ENCODE peak calls at places on chromosomes 12 and 14, in six cellular contexts. One of them, this sample, is unnamed.

GRCh38 chr12:31620311-31620710 is 29.4 kb upstream of the DENND5B start:
- DNase-seq in IMR-90: peak
- DNase-seq in neuronal stem cell: no peak
- DNase-seq in H1: no peak
- DNase-seq in H9: no peak
- DNase-seq in mesenchymal stem cell: no peak
- DNase-seq in this sample: no peak

GRCh38 chr14:72920008-72920407 is 6.3 kb upstream of the DCAF4 start:
- DNase-seq in IMR-90: no peak
- DNase-seq in neuronal stem cell: no peak
- DNase-seq in H1: no peak
- DNase-seq in H9: no peak
- DNase-seq in mesenchymal stem cell: no peak
- DNase-seq in this sample: no peak

GRCh38 chr14:94797887-94798286 is 28.0 kb upstream of the GSC start:
- DNase-seq in IMR-90: no peak
- DNase-seq in neuronal stem cell: no peak
- DNase-seq in H1: no peak
- DNase-seq in H9: no peak
- DNase-seq in mesenchymal stem cell: no peak
- DNase-seq in this sample: no peak

GRCh38 chr14:102249041-102249440 is 55.9 kb downstream of the MOK start:
- DNase-seq in IMR-90: peak
- DNase-seq in neuronal stem cell: no peak
- DNase-seq in H1: no peak
- DNase-seq in H9: no peak
- DNase-seq in mesenchymal stem cell: peak
- DNase-seq in this sample: no peak

GRCh38 chr12:1064317-1064716 is 73.3 kb downstream of the ERC1 start:
- DNase-seq in IMR-90: no peak
- DNase-seq in neuronal stem cell: no peak
- DNase-seq in H1: no peak
- DNase-seq in H9: no peak
- DNase-seq in mesenchymal stem cell: no peak
- DNase-seq in this sample: no peak

GRCh38 chr14:49051328-49052060 is 534.7 kb downstream of the RPS29 start:
- DNase-seq in IMR-90: peak
- DNase-seq in neuronal stem cell: no peak
- DNase-seq in H1: no peak
- DNase-seq in H9: no peak
- DNase-seq in mesenchymal stem cell: peak
- DNase-seq in this sample: no peak

GRCh38 chr12:71664411-71665108 is 459 bp downstream of the THAP2 start:
- DNase-seq in IMR-90: peak
- DNase-seq in neuronal stem cell: no peak
- DNase-seq in H1: no peak
- DNase-seq in H9: no peak
- DNase-seq in mesenchymal stem cell: no peak
- DNase-seq in this sample: peak

GRCh38 chr12:1791104-1791927 is 29.0 kb upstream of the LRTM2 start:
- DNase-seq in IMR-90: peak
- DNase-seq in neuronal stem cell: no peak
- DNase-seq in H1: no peak
- DNase-seq in H9: no peak
- DNase-seq in mesenchymal stem cell: peak
- DNase-seq in this sample: peak

GRCh38 chr12:1350934-1351240 is 243.5 kb downstream of the FBXL14 start:
- DNase-seq in IMR-90: no peak
- DNase-seq in neuronal stem cell: no peak
- DNase-seq in H1: no peak
- DNase-seq in H9: no peak
- DNase-seq in mesenchymal stem cell: no peak
- DNase-seq in this sample: no peak

GRCh38 chr14:52117433-52117832 is 48.6 kb upstream of the NID2 start:
- DNase-seq in IMR-90: peak
- DNase-seq in neuronal stem cell: no peak
- DNase-seq in H1: no peak
- DNase-seq in H9: no peak
- DNase-seq in mesenchymal stem cell: no peak
- DNase-seq in this sample: peak

GRCh38 chr12:64900540-64900939 is 76.1 kb downstream of the TBC1D30 start:
- DNase-seq in IMR-90: peak
- DNase-seq in neuronal stem cell: no peak
- DNase-seq in H1: no peak
- DNase-seq in H9: no peak
- DNase-seq in mesenchymal stem cell: no peak
- DNase-seq in this sample: no peak

GRCh38 chr12:22103418-22103817 is 57.4 kb downstream of the CMAS start:
- DNase-seq in IMR-90: no peak
- DNase-seq in neuronal stem cell: no peak
- DNase-seq in H1: no peak
- DNase-seq in H9: no peak
- DNase-seq in mesenchymal stem cell: no peak
- DNase-seq in this sample: no peak

GRCh38 chr14:104880584-104881210 is 15.6 kb downstream of the CEP170B start:
- DNase-seq in IMR-90: no peak
- DNase-seq in neuronal stem cell: no peak
- DNase-seq in H1: no peak
- DNase-seq in H9: no peak
- DNase-seq in mesenchymal stem cell: no peak
- DNase-seq in this sample: no peak

DNA sequence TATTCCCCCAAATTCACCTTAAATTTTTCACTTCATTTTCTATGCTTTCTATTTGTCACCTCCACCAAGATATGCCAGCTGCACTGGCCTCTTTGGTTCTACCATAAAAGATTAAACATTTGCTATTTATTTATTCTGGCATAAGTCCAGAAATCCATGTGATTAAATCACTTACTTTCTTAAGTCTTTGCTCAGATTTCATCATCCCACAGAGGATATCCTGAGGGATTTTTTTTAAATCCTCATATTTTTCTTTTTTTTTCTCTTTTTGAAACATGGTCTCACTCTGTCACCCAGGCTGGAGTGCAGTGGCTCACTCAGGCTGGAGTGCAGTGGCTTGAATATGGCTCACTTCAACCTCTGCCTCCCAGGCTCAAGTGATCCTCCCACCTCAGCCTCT is 645.5 kb upstream of the ATXN7L3B start:
- DNase-seq in IMR-90: no peak
- DNase-seq in neuronal stem cell: no peak
- DNase-seq in H1: no peak
- DNase-seq in H9: no peak
- DNase-seq in mesenchymal stem cell: peak
- DNase-seq in this sample: no peak
- H3K14ac ChIP-seq in IMR-90: no peak
- H3K14ac ChIP-seq in neuronal stem cell: no peak
- H3K14ac ChIP-seq in H1: no peak
- H3K14ac ChIP-seq in H9: no peak
- H3K14ac ChIP-seq in mesenchymal stem cell: no peak
- H3K14ac ChIP-seq in this sample: no peak

GRCh38 chr14:21911877-21912276 is 238.3 kb upstream of the OR4E1 start:
- DNase-seq in IMR-90: no peak
- DNase-seq in neuronal stem cell: no peak
- DNase-seq in H1: no peak
- DNase-seq in H9: no peak
- DNase-seq in mesenchymal stem cell: no peak
- DNase-seq in this sample: no peak
- H3K14ac ChIP-seq in IMR-90: no peak
- H3K14ac ChIP-seq in neuronal stem cell: no peak
- H3K14ac ChIP-seq in H1: no peak
- H3K14ac ChIP-seq in H9: no peak
- H3K14ac ChIP-seq in mesenchymal stem cell: no peak
- H3K14ac ChIP-seq in this sample: no peak

DNA sequence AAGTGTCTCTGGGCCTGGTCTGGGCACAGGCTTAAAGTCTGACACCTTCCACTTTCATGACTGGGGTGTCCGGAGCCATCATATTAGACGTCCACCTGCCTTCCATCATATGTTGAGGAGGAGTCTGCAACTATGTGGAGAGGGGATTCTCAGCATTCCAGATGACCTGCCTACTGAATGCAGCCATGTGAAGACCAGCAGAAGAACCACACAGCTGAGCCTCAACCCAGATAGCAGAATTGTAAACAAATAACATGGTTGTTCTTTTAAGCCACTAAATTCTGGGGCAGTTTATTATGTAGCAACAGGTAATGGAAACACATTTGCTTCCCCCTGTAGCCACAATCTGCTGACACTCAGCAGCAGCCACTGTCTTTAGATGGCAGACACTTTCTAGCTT is 4.0 kb upstream of the SLC15A4 start:
- DNase-seq in IMR-90: no peak
- DNase-seq in neuronal stem cell: no peak
- DNase-seq in H1: no peak
- DNase-seq in H9: no peak
- DNase-seq in mesenchymal stem cell: no peak
- DNase-seq in this sample: no peak
- H3K14ac ChIP-seq in IMR-90: no peak
- H3K14ac ChIP-seq in neuronal stem cell: no peak
- H3K14ac ChIP-seq in H1: no peak
- H3K14ac ChIP-seq in H9: no peak
- H3K14ac ChIP-seq in mesenchymal stem cell: no peak
- H3K14ac ChIP-seq in this sample: no peak

GRCh38 chr14:61519735-61520134 is 175.6 kb upstream of the HIF1A start:
- DNase-seq in IMR-90: no peak
- DNase-seq in neuronal stem cell: no peak
- DNase-seq in H1: no peak
- DNase-seq in H9: no peak
- DNase-seq in mesenchymal stem cell: no peak
- DNase-seq in this sample: no peak
- H3K14ac ChIP-seq in IMR-90: no peak
- H3K14ac ChIP-seq in neuronal stem cell: no peak
- H3K14ac ChIP-seq in H1: no peak
- H3K14ac ChIP-seq in H9: no peak
- H3K14ac ChIP-seq in mesenchymal stem cell: no peak
- H3K14ac ChIP-seq in this sample: no peak

GRCh38 chr12:105574056-105574715 is 243.7 kb downstream of the C12orf75 start:
- DNase-seq in IMR-90: no peak
- DNase-seq in neuronal stem cell: no peak
- DNase-seq in H1: no peak
- DNase-seq in H9: no peak
- DNase-seq in mesenchymal stem cell: no peak
- DNase-seq in this sample: no peak
- H3K14ac ChIP-seq in IMR-90: no peak
- H3K14ac ChIP-seq in neuronal stem cell: no peak
- H3K14ac ChIP-seq in H1: no peak
- H3K14ac ChIP-seq in H9: no peak
- H3K14ac ChIP-seq in mesenchymal stem cell: no peak
- H3K14ac ChIP-seq in this sample: no peak

GRCh38 chr14:76497550-76498484 is 121.9 kb downstream of the ESRRB start:
- DNase-seq in IMR-90: no peak
- DNase-seq in neuronal stem cell: no peak
- DNase-seq in H1: no peak
- DNase-seq in H9: no peak
- DNase-seq in mesenchymal stem cell: no peak
- DNase-seq in this sample: peak
- H3K14ac ChIP-seq in IMR-90: no peak
- H3K14ac ChIP-seq in neuronal stem cell: peak
- H3K14ac ChIP-seq in H1: no peak
- H3K14ac ChIP-seq in H9: no peak
- H3K14ac ChIP-seq in mesenchymal stem cell: no peak
- H3K14ac ChIP-seq in this sample: no peak

This sample was measured in trophoblast cell.